ENCODE peak calls at places on chromosomes 4 and X, in ten cellular contexts. W is breast epithelium, C is ascending aorta, V is body of pancreas, B is WTC11, I is AG08396, L is RKO, G is IMR-90, E is DMS 273 treated with DMSO at 0.1 percent for 48 hours, Z is omental fat pad. F is an unnamed sample.
A peak's percentile ranks its signal among the peaks of the same experiment; 100 is the strongest.

GRCh38 chr4:99117876-99118693 is 26.0 kb downstream of the ADH4 start:
- DNase-seq in W (no peak), C (no peak), V (no peak), B (no peak), I (no peak), L (peak; percentile 42), G (peak; percentile 35), E (no peak), Z (no peak), F (peak; percentile 30)

GRCh38 chr4:186727977-186728519 is 4.4 kb upstream of the FAT1 start:
- DNase-seq in W (no peak), C (no peak), V (no peak), B (peak; percentile 30), I (peak; percentile 26), L (no peak), G (no peak), E (no peak), Z (no peak), F (peak; percentile 69)

GRCh38 chr4:14345356-14345775 is 656.9 kb upstream of the CPEB2 start:
- DNase-seq in W (no peak), C (no peak), V (no peak), B (no peak), I (peak; percentile 42), L (peak; percentile 30), G (peak; percentile 66), E (no peak), Z (no peak), F (peak; percentile 52)

GRCh38 chr4:55008166-55009056 is 117.0 kb downstream of the KDR start:
- DNase-seq in W (no peak), C (no peak), V (no peak), B (peak; percentile 60), I (no peak), L (no peak), G (no peak), E (no peak), Z (no peak), F (peak; percentile 39)

GRCh38 chrX:128518508-128518907 is 466.3 kb upstream of the ACTRT1 start:
- DNase-seq in W (no peak), C (no peak), V (no peak), B (no peak), I (no peak), L (peak; percentile 28), G (peak; percentile 1), E (peak; percentile 21), Z (no peak), F (peak; percentile 42)

GRCh38 chrX:47650164-47651042 is at the start of gene ELK1:
- DNase-seq in W (peak; percentile 92), C (peak; percentile 90), V (peak; percentile 94), B (peak; percentile 92), I (peak; percentile 91), L (peak; percentile 96), G (peak; percentile 98), E (peak; percentile 95), Z (peak; percentile 67), F (peak; percentile 97)

GRCh38 chr4:159430896-159431295 is 328.0 kb downstream of the RAPGEF2 start:
- DNase-seq in W (no peak), C (no peak), V (no peak), B (no peak), I (no peak), L (no peak), G (no peak), E (no peak), Z (no peak), F (no peak)

GRCh38 chr4:39083164-39083563 is 21.1 kb downstream of the KLHL5 start:
- DNase-seq in W (no peak), C (no peak), V (no peak), B (no peak), I (no peak), L (peak; percentile 32), G (peak; percentile 34), E (no peak), Z (no peak), F (peak; percentile 48)

GRCh38 chr4:112296949-112297483 is at the start of gene ALPK1:
- DNase-seq in W (no peak), C (no peak), V (peak; percentile 30), B (no peak), I (peak; percentile 82), L (peak; percentile 95), G (peak; percentile 94), E (peak; percentile 22), Z (no peak), F (peak; percentile 92)

GRCh38 chrX:150182176-150182575 is 180.9 kb upstream of the MAMLD1 start:
- DNase-seq in W (no peak), C (no peak), V (no peak), B (no peak), I (no peak), L (no peak), G (peak; percentile 21), E (no peak), Z (no peak), F (no peak)

GRCh38 chrX:118968031-118968430 is 6.4 kb upstream of the LONRF3 start:
- DNase-seq in W (no peak), C (no peak), V (no peak), B (no peak), I (no peak), L (no peak), G (no peak), E (no peak), Z (no peak), F (peak; percentile 14)

GRCh38 chr4:106892786-106893185 is 143.3 kb downstream of the DKK2 start:
- DNase-seq in W (no peak), C (no peak), V (no peak), B (peak; percentile 6), I (no peak), L (no peak), G (no peak), E (no peak), Z (no peak), F (no peak)

GRCh38 chr4:128979934-128980333 is 113.4 kb downstream of the SCLT1 start:
- DNase-seq in W (no peak), C (no peak), V (peak; percentile 34), B (no peak), I (peak; percentile 47), L (peak; percentile 55), G (peak; percentile 86), E (peak; percentile 18), Z (no peak), F (peak; percentile 78)

GRCh38 chr4:183507928-183508327 is 3.1 kb downstream of the ING2 start:
- DNase-seq in W (no peak), C (no peak), V (no peak), B (no peak), I (no peak), L (no peak), G (no peak), E (no peak), Z (no peak), F (no peak)

GRCh38 chr4:6217716-6218381 is 17.5 kb upstream of the JAKMIP1 start:
- DNase-seq in W (no peak), C (no peak), V (no peak), B (no peak), I (no peak), L (no peak), G (no peak), E (no peak), Z (no peak), F (no peak)

GRCh38 chrX:1661048-1661921 is 46.4 kb downstream of the ASMT start:
- DNase-seq in W (no peak), C (peak; percentile 22), V (no peak), B (peak; percentile 91), I (no peak), L (peak; percentile 38), G (no peak), E (no peak), Z (no peak), F (no peak)

GRCh38 chrX:71095971-71096701 is 485 bp downstream of the FOXO4 start:
- DNase-seq in W (peak; percentile 56), C (no peak), V (no peak), B (peak; percentile 24), I (no peak), L (peak; percentile 37), G (peak; percentile 30), E (peak; percentile 20), Z (no peak), F (peak; percentile 34)

GRCh38 chrX:132452911-132453550 is 35.8 kb downstream of the MBNL3 start:
- DNase-seq in W (no peak), C (no peak), V (no peak), B (no peak), I (no peak), L (no peak), G (no peak), E (no peak), Z (no peak), F (no peak)

GRCh38 chr4:26473893-26474292 is 16.4 kb downstream of the CCKAR start:
- DNase-seq in W (no peak), C (no peak), V (no peak), B (no peak), I (no peak), L (no peak), G (no peak), E (no peak), Z (no peak), F (no peak)

GRCh38 chrX:53681661-53682060 is 4.9 kb downstream of the HUWE1 start:
- DNase-seq in W (no peak), C (no peak), V (no peak), B (no peak), I (no peak), L (peak; percentile 48), G (peak; percentile 14), E (no peak), Z (no peak), F (peak; percentile 15)

GRCh38 chrX:119381349-119381944 is 17.7 kb upstream of the SLC25A43 start:
- DNase-seq in W (no peak), C (no peak), V (no peak), B (no peak), I (no peak), L (no peak), G (no peak), E (no peak), Z (no peak), F (no peak)

GRCh38 chr4:68299492-68300457 is 50.1 kb downstream of the YTHDC1 start:
- DNase-seq in W (no peak), C (no peak), V (no peak), B (no peak), I (no peak), L (no peak), G (no peak), E (no peak), Z (no peak), F (no peak)

GRCh38 chr4:153467154-153467896 is 1.2 kb downstream of the TMEM131L start:
- DNase-seq in W (peak; percentile 65), C (no peak), V (peak; percentile 92), B (peak; percentile 71), I (no peak), L (peak; percentile 34), G (no peak), E (peak; percentile 11), Z (no peak), F (peak; percentile 55)

GRCh38 chr4:153577053-153577452 is 107.0 kb upstream of the TLR2 start:
- DNase-seq in W (no peak), C (no peak), V (no peak), B (no peak), I (no peak), L (no peak), G (no peak), E (no peak), Z (no peak), F (no peak)

GRCh38 chr4:155593793-155594192 is 72.9 kb upstream of the GUCY1A1 start:
- DNase-seq in W (no peak), C (no peak), V (no peak), B (no peak), I (no peak), L (no peak), G (no peak), E (no peak), Z (no peak), F (no peak)

GRCh38 chr4:4406455-4407298 is 19.8 kb downstream of the NSG1 start:
- DNase-seq in W (no peak), C (no peak), V (no peak), B (no peak), I (no peak), L (no peak), G (no peak), E (no peak), Z (no peak), F (no peak)

GRCh38 chr4:48756689-48757220 is 23.3 kb downstream of the FRYL start:
- DNase-seq in W (no peak), C (no peak), V (no peak), B (no peak), I (no peak), L (no peak), G (peak; percentile 53), E (no peak), Z (no peak), F (no peak)

GRCh38 chrX:45709381-45709780 is 508.7 kb upstream of the DIPK2B start:
- DNase-seq in W (no peak), C (no peak), V (no peak), B (no peak), I (no peak), L (peak; percentile 74), G (peak; percentile 44), E (no peak), Z (no peak), F (no peak)